ENCODE peak calls at places on chromosomes 2 and 18, in seven cellular contexts. One of them, this sample, is unnamed.

GRCh38 chr2:183125659-183126341 is 1.6 kb downstream of the NUP35 start:
- DNase-seq in tibial artery: no peak
- DNase-seq in glutamatergic neuron: no peak
- DNase-seq in A673: peak
- DNase-seq in A549: no peak
- DNase-seq in brain microvascular endothelial cell: no peak
- DNase-seq in Peyer's patch: no peak
- DNase-seq in this sample: no peak

GRCh38 chr18:55534547-55534946 is 53.4 kb downstream of the TCF4 start:
- DNase-seq in tibial artery: no peak
- DNase-seq in glutamatergic neuron: no peak
- DNase-seq in A673: no peak
- DNase-seq in A549: no peak
- DNase-seq in brain microvascular endothelial cell: no peak
- DNase-seq in Peyer's patch: no peak
- DNase-seq in this sample: no peak

GRCh38 chr2:229901819-229902218 is 20.0 kb downstream of the TRIP12 start:
- DNase-seq in tibial artery: no peak
- DNase-seq in glutamatergic neuron: no peak
- DNase-seq in A673: peak
- DNase-seq in A549: peak
- DNase-seq in brain microvascular endothelial cell: peak
- DNase-seq in Peyer's patch: no peak
- DNase-seq in this sample: no peak

GRCh38 chr2:217952409-217952808 is 50.4 kb downstream of the TNS1 start:
- DNase-seq in tibial artery: peak
- DNase-seq in glutamatergic neuron: no peak
- DNase-seq in A673: no peak
- DNase-seq in A549: no peak
- DNase-seq in brain microvascular endothelial cell: no peak
- DNase-seq in Peyer's patch: peak
- DNase-seq in this sample: no peak

GRCh38 chr2:102094917-102095316 is 47.6 kb upstream of the IL1R1 start:
- DNase-seq in tibial artery: no peak
- DNase-seq in glutamatergic neuron: no peak
- DNase-seq in A673: no peak
- DNase-seq in A549: peak
- DNase-seq in brain microvascular endothelial cell: peak
- DNase-seq in Peyer's patch: no peak
- DNase-seq in this sample: no peak

GRCh38 chr2:105409717-105410116 is 10.9 kb upstream of the FHL2 start:
- DNase-seq in tibial artery: peak
- DNase-seq in glutamatergic neuron: no peak
- DNase-seq in A673: no peak
- DNase-seq in A549: peak
- DNase-seq in brain microvascular endothelial cell: no peak
- DNase-seq in Peyer's patch: no peak
- DNase-seq in this sample: no peak

GRCh38 chr2:104853926-104854506 is at the start of gene POU3F3:
- DNase-seq in tibial artery: peak
- DNase-seq in glutamatergic neuron: peak
- DNase-seq in A673: peak
- DNase-seq in A549: peak
- DNase-seq in brain microvascular endothelial cell: no peak
- DNase-seq in Peyer's patch: peak
- DNase-seq in this sample: peak

GRCh38 chr2:88600038-88600465 is 27.2 kb downstream of the EIF2AK3 start:
- DNase-seq in tibial artery: no peak
- DNase-seq in glutamatergic neuron: no peak
- DNase-seq in A673: peak
- DNase-seq in A549: peak
- DNase-seq in brain microvascular endothelial cell: peak
- DNase-seq in Peyer's patch: no peak
- DNase-seq in this sample: peak

GRCh38 chr2:102072741-102073140 is 69.8 kb upstream of the IL1R1 start:
- DNase-seq in tibial artery: no peak
- DNase-seq in glutamatergic neuron: no peak
- DNase-seq in A673: no peak
- DNase-seq in A549: no peak
- DNase-seq in brain microvascular endothelial cell: peak
- DNase-seq in Peyer's patch: no peak
- DNase-seq in this sample: no peak

GRCh38 chr18:49021433-49022129 is 70.8 kb upstream of the SMAD7 start:
- DNase-seq in tibial artery: peak
- DNase-seq in glutamatergic neuron: no peak
- DNase-seq in A673: peak
- DNase-seq in A549: peak
- DNase-seq in brain microvascular endothelial cell: peak
- DNase-seq in Peyer's patch: peak
- DNase-seq in this sample: peak

GRCh38 chr2:236715511-236715961 is 145.9 kb downstream of the ACKR3 start:
- DNase-seq in tibial artery: peak
- DNase-seq in glutamatergic neuron: no peak
- DNase-seq in A673: no peak
- DNase-seq in A549: no peak
- DNase-seq in brain microvascular endothelial cell: no peak
- DNase-seq in Peyer's patch: no peak
- DNase-seq in this sample: no peak

GRCh38 chr2:22126978-22127377 is 1003.2 kb downstream of the TDRD15 start:
- DNase-seq in tibial artery: no peak
- DNase-seq in glutamatergic neuron: no peak
- DNase-seq in A673: no peak
- DNase-seq in A549: no peak
- DNase-seq in brain microvascular endothelial cell: no peak
- DNase-seq in Peyer's patch: no peak
- DNase-seq in this sample: no peak

DNA sequence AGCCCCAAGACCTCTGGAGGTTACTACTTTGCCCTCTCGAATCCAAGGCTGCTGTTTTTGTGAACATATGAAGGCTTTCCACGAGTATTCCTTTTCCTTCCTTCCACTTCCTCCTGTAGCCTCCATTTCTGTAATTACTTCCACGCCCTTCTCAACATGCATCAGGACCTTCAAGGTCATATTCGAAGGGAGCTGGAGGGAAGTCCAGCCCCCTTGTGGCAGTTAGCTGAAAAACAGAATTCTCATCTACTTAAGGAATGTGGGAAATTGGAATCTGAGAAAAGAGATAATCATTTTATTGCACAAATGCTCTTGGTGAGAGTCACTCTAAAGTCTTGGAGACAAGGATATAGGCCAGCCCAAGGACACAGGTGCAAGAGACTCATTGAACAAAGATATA is 1000.2 kb downstream of the TDRD15 start:
- DNase-seq in tibial artery: no peak
- DNase-seq in glutamatergic neuron: no peak
- DNase-seq in A673: peak
- DNase-seq in A549: peak
- DNase-seq in brain microvascular endothelial cell: no peak
- DNase-seq in Peyer's patch: no peak
- DNase-seq in this sample: no peak
- TF ChIP-seq CTCF in tibial artery: no peak
- TF ChIP-seq CTCF in glutamatergic neuron: peak
- TF ChIP-seq CTCF in A673: peak
- TF ChIP-seq CTCF in A549: no peak
- TF ChIP-seq CTCF in brain microvascular endothelial cell: peak
- TF ChIP-seq CTCF in Peyer's patch: no peak
- TF ChIP-seq CTCF in this sample: peak

DNA sequence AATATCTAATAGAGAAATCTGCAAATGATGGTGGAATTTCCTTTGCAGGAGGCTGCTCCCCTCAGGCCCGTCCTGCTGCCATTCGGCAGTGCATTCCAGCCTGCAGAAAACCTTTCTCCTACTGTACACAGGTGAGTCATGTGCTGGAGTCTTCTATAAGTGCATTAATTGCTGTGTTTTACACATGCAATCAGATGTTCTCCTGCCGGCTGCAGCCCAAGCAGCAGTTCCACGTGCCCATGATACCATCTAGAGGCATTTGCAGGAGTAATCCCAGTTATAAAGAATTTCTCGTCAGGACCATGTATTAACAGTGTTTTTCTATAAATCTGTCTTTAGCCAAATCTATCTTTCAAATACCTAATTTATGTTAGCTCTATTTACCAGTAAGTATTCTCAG is 304.7 kb upstream of the HNMT start:
- DNase-seq in tibial artery: no peak
- DNase-seq in glutamatergic neuron: no peak
- DNase-seq in A673: peak
- DNase-seq in A549: peak
- DNase-seq in brain microvascular endothelial cell: peak
- DNase-seq in Peyer's patch: no peak
- DNase-seq in this sample: no peak
- TF ChIP-seq CTCF in tibial artery: no peak
- TF ChIP-seq CTCF in glutamatergic neuron: no peak
- TF ChIP-seq CTCF in A673: peak
- TF ChIP-seq CTCF in A549: no peak
- TF ChIP-seq CTCF in brain microvascular endothelial cell: no peak
- TF ChIP-seq CTCF in Peyer's patch: no peak
- TF ChIP-seq CTCF in this sample: peak

DNA sequence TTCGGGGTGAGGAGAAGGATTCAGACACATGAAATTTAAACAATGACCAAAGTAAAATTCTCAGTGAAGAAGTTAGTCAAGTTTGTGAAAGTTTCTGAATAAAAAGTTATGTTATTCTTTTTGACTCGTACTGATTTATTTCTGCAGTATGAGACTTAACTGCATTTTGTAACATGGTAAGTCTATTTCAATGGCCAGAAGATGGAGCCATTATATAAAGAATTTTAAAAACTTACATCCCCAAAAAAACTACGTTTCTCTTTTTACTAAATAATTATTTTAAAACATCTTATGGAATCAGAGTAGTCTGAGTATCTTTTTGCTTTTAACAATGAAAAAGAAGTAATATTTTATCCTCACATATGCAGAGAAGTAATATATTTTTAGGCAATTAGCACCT is 51.4 kb upstream of the SCN1A start:
- DNase-seq in tibial artery: no peak
- DNase-seq in glutamatergic neuron: no peak
- DNase-seq in A673: peak
- DNase-seq in A549: no peak
- DNase-seq in brain microvascular endothelial cell: no peak
- DNase-seq in Peyer's patch: no peak
- DNase-seq in this sample: no peak
- TF ChIP-seq CTCF in tibial artery: no peak
- TF ChIP-seq CTCF in glutamatergic neuron: no peak
- TF ChIP-seq CTCF in A673: peak
- TF ChIP-seq CTCF in A549: peak
- TF ChIP-seq CTCF in brain microvascular endothelial cell: no peak
- TF ChIP-seq CTCF in Peyer's patch: no peak
- TF ChIP-seq CTCF in this sample: no peak

GRCh38 chr18:69596345-69596744 is 195.7 kb downstream of the DOK6 start:
- DNase-seq in tibial artery: no peak
- DNase-seq in glutamatergic neuron: no peak
- DNase-seq in A673: no peak
- DNase-seq in A549: no peak
- DNase-seq in brain microvascular endothelial cell: no peak
- DNase-seq in Peyer's patch: no peak
- DNase-seq in this sample: no peak

GRCh38 chr18:69599377-69599776 is 198.7 kb downstream of the DOK6 start:
- DNase-seq in tibial artery: no peak
- DNase-seq in glutamatergic neuron: no peak
- DNase-seq in A673: no peak
- DNase-seq in A549: no peak
- DNase-seq in brain microvascular endothelial cell: no peak
- DNase-seq in Peyer's patch: no peak
- DNase-seq in this sample: no peak

DNA sequence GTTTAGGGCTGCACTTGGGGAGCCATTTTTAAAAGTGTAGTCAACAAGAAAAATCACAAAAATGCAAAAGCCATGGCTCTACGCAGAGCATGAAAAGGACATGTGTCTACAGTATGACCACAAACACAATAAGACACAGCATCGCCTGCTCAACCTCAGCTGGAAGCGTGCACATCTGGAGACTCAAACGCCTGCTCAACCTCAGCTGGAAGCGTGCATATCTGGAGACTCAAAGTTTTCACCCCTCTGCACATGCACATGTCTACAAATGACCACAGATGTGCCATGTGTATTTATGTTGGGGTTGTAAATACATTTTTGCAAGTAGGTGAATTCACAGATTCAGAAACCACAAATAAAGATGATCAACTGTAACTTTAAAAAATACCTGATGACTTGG is 196.9 kb downstream of the DOK6 start:
- DNase-seq in tibial artery: no peak
- DNase-seq in glutamatergic neuron: no peak
- DNase-seq in A673: no peak
- DNase-seq in A549: no peak
- DNase-seq in brain microvascular endothelial cell: no peak
- DNase-seq in Peyer's patch: no peak
- DNase-seq in this sample: no peak
- TF ChIP-seq CTCF in tibial artery: no peak
- TF ChIP-seq CTCF in glutamatergic neuron: no peak
- TF ChIP-seq CTCF in A673: no peak
- TF ChIP-seq CTCF in A549: no peak
- TF ChIP-seq CTCF in brain microvascular endothelial cell: no peak
- TF ChIP-seq CTCF in Peyer's patch: no peak
- TF ChIP-seq CTCF in this sample: no peak

GRCh38 chr18:79573921-79574491 is 105.6 kb upstream of the CTDP1 start:
- DNase-seq in tibial artery: peak
- DNase-seq in glutamatergic neuron: peak
- DNase-seq in A673: no peak
- DNase-seq in A549: no peak
- DNase-seq in brain microvascular endothelial cell: no peak
- DNase-seq in Peyer's patch: peak
- DNase-seq in this sample: no peak

GRCh38 chr18:79574938-79575525 is 104.6 kb upstream of the CTDP1 start:
- DNase-seq in tibial artery: peak
- DNase-seq in glutamatergic neuron: peak
- DNase-seq in A673: no peak
- DNase-seq in A549: no peak
- DNase-seq in brain microvascular endothelial cell: no peak
- DNase-seq in Peyer's patch: peak
- DNase-seq in this sample: no peak

GRCh38 chr18:79576686-79577351 is 102.8 kb upstream of the CTDP1 start:
- DNase-seq in tibial artery: peak
- DNase-seq in glutamatergic neuron: peak
- DNase-seq in A673: no peak
- DNase-seq in A549: no peak
- DNase-seq in brain microvascular endothelial cell: no peak
- DNase-seq in Peyer's patch: peak
- DNase-seq in this sample: no peak

GRCh38 chr18:79577451-79578395 is 101.9 kb upstream of the CTDP1 start:
- DNase-seq in tibial artery: peak
- DNase-seq in glutamatergic neuron: peak
- DNase-seq in A673: peak
- DNase-seq in A549: no peak
- DNase-seq in brain microvascular endothelial cell: peak
- DNase-seq in Peyer's patch: peak
- DNase-seq in this sample: no peak

GRCh38 chr18:79575891-79576685 is 103.5 kb upstream of the CTDP1 start:
- DNase-seq in tibial artery: peak
- DNase-seq in glutamatergic neuron: peak
- DNase-seq in A673: no peak
- DNase-seq in A549: no peak
- DNase-seq in brain microvascular endothelial cell: peak
- DNase-seq in Peyer's patch: no peak
- DNase-seq in this sample: no peak
- TF ChIP-seq CTCF in tibial artery: no peak
- TF ChIP-seq CTCF in glutamatergic neuron: no peak
- TF ChIP-seq CTCF in A673: no peak
- TF ChIP-seq CTCF in A549: no peak
- TF ChIP-seq CTCF in brain microvascular endothelial cell: no peak
- TF ChIP-seq CTCF in Peyer's patch: no peak
- TF ChIP-seq CTCF in this sample: no peak

GRCh38 chr2:106562826-106563594 is 75.8 kb downstream of the CD8B2 start:
- DNase-seq in tibial artery: no peak
- DNase-seq in glutamatergic neuron: peak
- DNase-seq in A673: no peak
- DNase-seq in A549: no peak
- DNase-seq in brain microvascular endothelial cell: no peak
- DNase-seq in Peyer's patch: no peak
- DNase-seq in this sample: no peak
- TF ChIP-seq CTCF in tibial artery: no peak
- TF ChIP-seq CTCF in glutamatergic neuron: no peak
- TF ChIP-seq CTCF in A673: peak
- TF ChIP-seq CTCF in A549: peak
- TF ChIP-seq CTCF in brain microvascular endothelial cell: peak
- TF ChIP-seq CTCF in Peyer's patch: no peak
- TF ChIP-seq CTCF in this sample: no peak